ENCODE peak calls at places on chromosomes 7 and 10, in six cellular contexts. One of them, this sample, is unnamed.

GRCh38 chr10:100986952-100987684 is at the start of the genes MRPL43 and TWNK:
- DNase-seq in NB4: peak
- DNase-seq in upper lobe of left lung: peak
- DNase-seq in fibroblast of pulmonary artery: peak
- DNase-seq in AG04450: no peak
- DNase-seq in heart right ventricle: peak
- DNase-seq in this sample: peak

GRCh38 chr7:151424799-151425198 is 15.0 kb upstream of the WDR86 start:
- DNase-seq in upper lobe of left lung: no peak
- DNase-seq in fibroblast of pulmonary artery: no peak
- DNase-seq in NB4: no peak
- DNase-seq in AG04450: no peak
- DNase-seq in heart right ventricle: no peak
- DNase-seq in this sample: no peak

GRCh38 chr10:13877154-13877909 is 290.6 kb downstream of the PRPF18 start:
- DNase-seq in fibroblast of pulmonary artery: peak
- DNase-seq in heart right ventricle: peak
- DNase-seq in AG04450: no peak
- DNase-seq in NB4: no peak
- DNase-seq in upper lobe of left lung: no peak
- DNase-seq in this sample: no peak

GRCh38 chr7:16727736-16728135 is 25.8 kb upstream of the TSPAN13 start:
- DNase-seq in heart right ventricle: no peak
- DNase-seq in NB4: no peak
- DNase-seq in AG04450: no peak
- DNase-seq in upper lobe of left lung: no peak
- DNase-seq in fibroblast of pulmonary artery: no peak
- DNase-seq in this sample: no peak

GRCh38 chr10:99828464-99828863 is 46.0 kb downstream of the ABCC2 start:
- DNase-seq in fibroblast of pulmonary artery: no peak
- DNase-seq in NB4: no peak
- DNase-seq in heart right ventricle: no peak
- DNase-seq in upper lobe of left lung: no peak
- DNase-seq in AG04450: no peak
- DNase-seq in this sample: no peak

GRCh38 chr7:80922254-80923049 is 3.6 kb upstream of the SEMA3C start:
- DNase-seq in fibroblast of pulmonary artery: no peak
- DNase-seq in NB4: no peak
- DNase-seq in heart right ventricle: no peak
- DNase-seq in AG04450: no peak
- DNase-seq in upper lobe of left lung: peak
- DNase-seq in this sample: no peak

GRCh38 chr7:77238703-77239136 is 39.1 kb upstream of the FGL2 start:
- DNase-seq in fibroblast of pulmonary artery: no peak
- DNase-seq in heart right ventricle: no peak
- DNase-seq in NB4: peak
- DNase-seq in AG04450: no peak
- DNase-seq in upper lobe of left lung: peak
- DNase-seq in this sample: no peak

GRCh38 chr7:133301444-133301843 is 48.6 kb downstream of the EXOC4 start:
- DNase-seq in AG04450: no peak
- DNase-seq in NB4: no peak
- DNase-seq in upper lobe of left lung: no peak
- DNase-seq in fibroblast of pulmonary artery: peak
- DNase-seq in heart right ventricle: no peak
- DNase-seq in this sample: no peak

GRCh38 chr7:149209518-149210269 is 14.3 kb downstream of the ZNF282 start:
- DNase-seq in upper lobe of left lung: peak
- DNase-seq in AG04450: no peak
- DNase-seq in heart right ventricle: no peak
- DNase-seq in fibroblast of pulmonary artery: peak
- DNase-seq in NB4: peak
- DNase-seq in this sample: no peak

GRCh38 chr10:101616415-101617101 is 28.4 kb downstream of the DPCD start:
- DNase-seq in upper lobe of left lung: no peak
- DNase-seq in heart right ventricle: no peak
- DNase-seq in NB4: no peak
- DNase-seq in fibroblast of pulmonary artery: no peak
- DNase-seq in AG04450: no peak
- DNase-seq in this sample: no peak

GRCh38 chr7:73354787-73355186 is 26.8 kb downstream of the FKBP6 start:
- DNase-seq in NB4: no peak
- DNase-seq in heart right ventricle: no peak
- DNase-seq in fibroblast of pulmonary artery: no peak
- DNase-seq in upper lobe of left lung: no peak
- DNase-seq in AG04450: no peak
- DNase-seq in this sample: no peak

GRCh38 chr10:69239816-69240434 is 19.8 kb downstream of the HKDC1 start:
- DNase-seq in AG04450: no peak
- DNase-seq in fibroblast of pulmonary artery: peak
- DNase-seq in upper lobe of left lung: no peak
- DNase-seq in heart right ventricle: no peak
- DNase-seq in NB4: peak
- DNase-seq in this sample: no peak

GRCh38 chr10:4512557-4513286 is 313.3 kb upstream of the AKR1E2 start:
- DNase-seq in NB4: peak
- DNase-seq in fibroblast of pulmonary artery: peak
- DNase-seq in AG04450: peak
- DNase-seq in heart right ventricle: peak
- DNase-seq in upper lobe of left lung: peak
- DNase-seq in this sample: no peak

GRCh38 chr10:18523025-18523424 is 128.4 kb downstream of the NSUN6 start:
- DNase-seq in fibroblast of pulmonary artery: peak
- DNase-seq in upper lobe of left lung: no peak
- DNase-seq in AG04450: no peak
- DNase-seq in heart right ventricle: no peak
- DNase-seq in NB4: no peak
- DNase-seq in this sample: no peak

GRCh38 chr7:34357068-34357467 is 300.9 kb upstream of the NPSR1 start:
- DNase-seq in fibroblast of pulmonary artery: peak
- DNase-seq in NB4: no peak
- DNase-seq in AG04450: no peak
- DNase-seq in upper lobe of left lung: no peak
- DNase-seq in heart right ventricle: no peak
- DNase-seq in this sample: no peak
- TF ChIP-seq CTCF in fibroblast of pulmonary artery: no peak
- TF ChIP-seq CTCF in NB4: no peak
- TF ChIP-seq CTCF in AG04450: no peak
- TF ChIP-seq CTCF in upper lobe of left lung: no peak
- TF ChIP-seq CTCF in heart right ventricle: no peak
- TF ChIP-seq CTCF in this sample: no peak

GRCh38 chr7:95396136-95397032 is at the start of gene PON3:
- DNase-seq in heart right ventricle: peak
- DNase-seq in NB4: no peak
- DNase-seq in upper lobe of left lung: peak
- DNase-seq in AG04450: no peak
- DNase-seq in fibroblast of pulmonary artery: no peak
- DNase-seq in this sample: no peak
- TF ChIP-seq CTCF in heart right ventricle: no peak
- TF ChIP-seq CTCF in NB4: no peak
- TF ChIP-seq CTCF in upper lobe of left lung: peak
- TF ChIP-seq CTCF in AG04450: no peak
- TF ChIP-seq CTCF in fibroblast of pulmonary artery: peak
- TF ChIP-seq CTCF in this sample: no peak

DNA sequence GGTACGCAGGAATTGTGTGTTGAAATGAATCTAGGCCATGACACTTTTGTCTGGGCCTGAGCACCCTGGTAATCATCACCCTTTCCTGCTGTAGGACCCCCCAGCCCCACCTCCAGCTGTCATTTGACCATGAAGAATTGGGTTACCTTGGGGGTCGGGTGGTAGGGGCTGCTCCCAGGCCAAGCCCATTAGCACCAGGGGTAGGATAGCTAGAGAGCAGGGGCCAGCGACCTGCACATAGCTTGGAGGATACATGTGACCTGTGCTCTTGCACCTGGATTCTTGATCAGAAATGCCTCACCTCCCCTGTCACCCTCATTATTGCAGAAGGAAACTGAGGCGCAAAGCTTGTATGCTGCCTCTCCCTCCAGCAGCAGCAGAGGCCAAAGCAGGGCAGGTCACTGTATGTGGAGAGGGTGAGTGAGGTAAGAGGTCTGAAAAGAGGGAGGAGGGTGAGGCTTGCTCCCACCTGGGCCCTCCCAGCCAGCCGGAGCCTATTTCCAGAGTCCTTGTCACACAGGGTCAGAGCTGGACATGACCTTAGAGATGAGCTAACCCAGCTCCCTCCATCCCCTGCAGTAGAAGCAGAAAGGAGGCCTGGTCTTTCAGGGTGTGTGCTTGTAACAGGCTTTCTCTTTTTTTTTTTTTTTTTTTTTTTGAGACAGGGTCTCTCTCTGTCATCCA is 35.3 kb upstream of the ANKRD2 start:
- DNase-seq in AG04450: no peak
- DNase-seq in upper lobe of left lung: no peak
- DNase-seq in NB4: no peak
- DNase-seq in heart right ventricle: no peak
- DNase-seq in fibroblast of pulmonary artery: no peak
- DNase-seq in this sample: no peak
- TF ChIP-seq CTCF in AG04450: no peak
- TF ChIP-seq CTCF in upper lobe of left lung: no peak
- TF ChIP-seq CTCF in NB4: no peak
- TF ChIP-seq CTCF in heart right ventricle: no peak
- TF ChIP-seq CTCF in fibroblast of pulmonary artery: no peak
- TF ChIP-seq CTCF in this sample: no peak

GRCh38 chr7:107660381-107661080 is at the start of gene SLC26A4:
- DNase-seq in AG04450: no peak
- DNase-seq in upper lobe of left lung: no peak
- DNase-seq in fibroblast of pulmonary artery: no peak
- DNase-seq in heart right ventricle: no peak
- DNase-seq in NB4: peak
- DNase-seq in this sample: no peak

GRCh38 chr7:107661865-107662379 is 1.3 kb downstream of the SLC26A4 start:
- DNase-seq in fibroblast of pulmonary artery: no peak
- DNase-seq in upper lobe of left lung: no peak
- DNase-seq in NB4: no peak
- DNase-seq in heart right ventricle: no peak
- DNase-seq in AG04450: no peak
- DNase-seq in this sample: no peak

GRCh38 chr7:107663196-107663595 is 2.6 kb downstream of the SLC26A4 start:
- DNase-seq in NB4: no peak
- DNase-seq in upper lobe of left lung: no peak
- DNase-seq in AG04450: no peak
- DNase-seq in fibroblast of pulmonary artery: no peak
- DNase-seq in heart right ventricle: no peak
- DNase-seq in this sample: no peak

GRCh38 chr7:107659666-107660065 is 962 bp upstream of the SLC26A4 start:
- DNase-seq in heart right ventricle: no peak
- DNase-seq in fibroblast of pulmonary artery: peak
- DNase-seq in AG04450: peak
- DNase-seq in upper lobe of left lung: no peak
- DNase-seq in NB4: peak
- DNase-seq in this sample: no peak

GRCh38 chr7:107661081-107661864 is 645 bp downstream of the SLC26A4 start:
- DNase-seq in NB4: peak
- DNase-seq in fibroblast of pulmonary artery: peak
- DNase-seq in AG04450: no peak
- DNase-seq in heart right ventricle: peak
- DNase-seq in upper lobe of left lung: peak
- DNase-seq in this sample: no peak
- TF ChIP-seq CTCF in NB4: no peak
- TF ChIP-seq CTCF in fibroblast of pulmonary artery: peak
- TF ChIP-seq CTCF in AG04450: peak
- TF ChIP-seq CTCF in heart right ventricle: no peak
- TF ChIP-seq CTCF in upper lobe of left lung: no peak
- TF ChIP-seq CTCF in this sample: no peak

DNA sequence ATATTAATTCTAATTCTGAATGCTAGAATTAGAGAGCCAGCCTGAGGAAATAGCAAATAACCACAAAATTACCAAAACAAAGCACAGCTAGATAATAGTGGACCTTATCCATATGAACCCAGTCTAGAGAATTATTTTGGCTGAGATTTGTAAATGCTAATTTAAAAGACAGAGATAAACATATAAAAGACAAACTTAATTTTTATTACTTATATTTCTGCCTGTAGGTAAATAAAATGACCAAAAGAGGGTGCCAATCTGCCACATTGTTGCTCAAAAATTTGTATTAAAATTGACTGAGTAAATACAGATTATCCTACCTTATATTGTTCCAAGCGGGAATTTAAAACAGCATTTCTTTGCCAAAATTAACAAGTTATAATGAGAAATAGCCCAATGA is 20.2 kb downstream of the RTKN2 start:
- DNase-seq in heart right ventricle: no peak
- DNase-seq in AG04450: no peak
- DNase-seq in NB4: peak
- DNase-seq in fibroblast of pulmonary artery: peak
- DNase-seq in upper lobe of left lung: no peak
- DNase-seq in this sample: no peak
- TF ChIP-seq CTCF in heart right ventricle: no peak
- TF ChIP-seq CTCF in AG04450: peak
- TF ChIP-seq CTCF in NB4: no peak
- TF ChIP-seq CTCF in fibroblast of pulmonary artery: peak
- TF ChIP-seq CTCF in upper lobe of left lung: no peak
- TF ChIP-seq CTCF in this sample: peak

DNA sequence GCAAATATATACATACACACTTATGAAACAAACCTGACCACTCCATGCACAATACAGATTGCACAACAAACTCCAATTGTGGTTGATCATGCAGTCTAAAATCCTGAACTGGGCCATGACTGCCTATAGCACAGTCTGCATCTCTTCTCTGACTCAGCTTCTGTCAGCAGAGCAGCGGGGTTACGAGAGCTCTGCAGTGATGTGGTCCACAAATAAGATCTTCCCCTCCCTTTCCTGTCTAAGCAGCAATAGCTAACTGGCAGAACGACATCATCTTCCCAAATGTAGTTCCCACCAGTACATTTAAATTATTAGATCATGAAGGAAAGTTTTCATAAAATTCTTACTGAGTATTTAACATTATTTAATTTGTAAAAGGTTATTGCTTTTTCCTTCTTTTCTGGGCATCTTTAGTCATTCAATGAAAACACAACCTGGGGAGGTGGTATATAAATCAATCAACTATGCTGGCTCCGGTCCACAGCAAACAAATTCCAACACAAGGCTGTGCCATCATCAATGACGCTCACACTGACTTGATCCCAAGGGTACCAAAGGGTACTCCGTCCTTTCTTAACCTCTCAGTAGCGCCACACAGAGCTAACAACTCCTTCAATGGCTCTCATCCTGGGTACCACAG is 17.1 kb downstream of the ARHGAP21 start:
- DNase-seq in AG04450: peak
- DNase-seq in fibroblast of pulmonary artery: peak
- DNase-seq in heart right ventricle: peak
- DNase-seq in upper lobe of left lung: peak
- DNase-seq in NB4: peak
- DNase-seq in this sample: no peak
- TF ChIP-seq CTCF in AG04450: no peak
- TF ChIP-seq CTCF in fibroblast of pulmonary artery: no peak
- TF ChIP-seq CTCF in heart right ventricle: no peak
- TF ChIP-seq CTCF in upper lobe of left lung: no peak
- TF ChIP-seq CTCF in NB4: no peak
- TF ChIP-seq CTCF in this sample: no peak